ENCODE peak calls at places on chromosomes 12 and 14, in nine cellular contexts. D, V, W, E, N, L, T, B and O are unnamed samples.

GRCh38 chr12:54258286-54258685 is 21.6 kb downstream of the CBX5 start:
- DNase-seq in D (no peak), V (no peak), W (peak), E (peak), N (peak), L (no peak), T (peak), B (no peak), O (no peak)

GRCh38 chr12:25469861-25470260 is 83.2 kb downstream of the LMNTD1 start:
- DNase-seq in D (no peak), V (no peak), W (no peak), E (no peak), N (no peak), L (no peak), T (no peak), B (no peak), O (no peak)

GRCh38 chr12:12529783-12530421 is 32.8 kb downstream of the DUSP16 start:
- DNase-seq in D (no peak), V (no peak), W (no peak), E (no peak), N (no peak), L (no peak), T (no peak), B (no peak), O (no peak)

GRCh38 chr12:26630546-26631027 is 202.4 kb downstream of the ITPR2 start:
- DNase-seq in D (no peak), V (no peak), W (peak), E (peak), N (peak), L (no peak), T (peak), B (no peak), O (no peak)

GRCh38 chr12:128089961-128090360 is 177.0 kb upstream of the TMEM132C start:
- DNase-seq in D (no peak), V (no peak), W (no peak), E (no peak), N (no peak), L (no peak), T (no peak), B (no peak), O (no peak)

GRCh38 chr14:81219821-81220487 is 805 bp downstream of the GTF2A1 start:
- DNase-seq in D (peak), V (peak), W (peak), E (peak), N (peak), L (peak), T (no peak), B (peak), O (peak)

GRCh38 chr14:86035882-86036281 is 505.9 kb downstream of the FLRT2 start:
- DNase-seq in D (no peak), V (no peak), W (peak), E (peak), N (no peak), L (peak), T (peak), B (no peak), O (peak)

GRCh38 chr12:103930787-103931536 is 752 bp downstream of the HSP90B1 start:
- DNase-seq in D (no peak), V (peak), W (peak), E (peak), N (no peak), L (peak), T (no peak), B (peak), O (peak)

GRCh38 chr12:117231750-117232149 is 41.5 kb upstream of the FBXO21 start:
- DNase-seq in D (no peak), V (no peak), W (no peak), E (no peak), N (no peak), L (no peak), T (peak), B (no peak), O (peak)

GRCh38 chr12:11761869-11762567 is 112.5 kb downstream of the ETV6 start:
- DNase-seq in D (no peak), V (no peak), W (no peak), E (no peak), N (no peak), L (no peak), T (no peak), B (no peak), O (no peak)

GRCh38 chr12:62898568-62898967 is 36.4 kb downstream of the PPM1H start:
- DNase-seq in D (no peak), V (no peak), W (no peak), E (peak), N (no peak), L (no peak), T (no peak), B (no peak), O (no peak)